ENCODE peak calls at places on chromosomes 2 and 18, in six cellular contexts. L, F, H, I, N and V are unnamed samples.

GRCh38 chr2:105595536-105595935 is 149.2 kb upstream of the NCK2 start:
- DNase-seq in I (no peak), L (no peak), F (no peak), H (no peak), N (peak), V (no peak)

GRCh38 chr2:127565261-127566138 is 30.0 kb downstream of the MYO7B start:
- DNase-seq in I (no peak), F (no peak), H (no peak), L (no peak), N (no peak), V (no peak)

GRCh38 chr18:63058521-63058920 is 261.0 kb downstream of the BCL2 start:
- DNase-seq in N (no peak), I (no peak), L (no peak), H (no peak), F (no peak), V (no peak)

GRCh38 chr18:33923980-33924379 is 300.7 kb downstream of the NOL4 start:
- DNase-seq in F (no peak), L (no peak), I (no peak), N (no peak), H (no peak), V (no peak)

GRCh38 chr2:77156599-77156998 is 365.6 kb downstream of the LRRTM4 start:
- DNase-seq in I (no peak), N (peak), L (no peak), H (no peak), F (no peak), V (no peak)

GRCh38 chr2:32865399-32866068 is 81.2 kb upstream of the LTBP1 start:
- DNase-seq in N (peak), L (no peak), F (no peak), H (peak), I (peak), V (peak)

GRCh38 chr2:82636411-82637020 is 1822.6 kb downstream of the SUCLG1 start:
- DNase-seq in L (no peak), N (no peak), I (no peak), H (no peak), F (no peak), V (no peak)

GRCh38 chr2:118913805-118914645 is 28.0 kb upstream of the MARCO start:
- DNase-seq in L (no peak), I (peak), N (no peak), F (no peak), H (peak), V (no peak)

GRCh38 chr18:9575558-9575957 is 38.8 kb downstream of the PPP4R1 start:
- DNase-seq in I (peak), L (peak), N (peak), H (peak), F (peak), V (peak)

GRCh38 chr2:119430023-119430498 is 1.6 kb upstream of the TMEM37 start:
- DNase-seq in H (no peak), I (no peak), N (no peak), F (no peak), L (no peak), V (no peak)

GRCh38 chr2:39568561-39569006 is 97.1 kb upstream of the TMEM178A start:
- DNase-seq in F (no peak), I (no peak), N (no peak), L (peak), H (no peak), V (peak)

GRCh38 chr2:169131587-169132512 is 62.5 kb downstream of the DHRS9 start:
- DNase-seq in L (peak), N (peak), I (peak), H (peak), F (no peak), V (peak)

GRCh38 chr2:197198890-197199289 is 111.7 kb downstream of the ANKRD44 start:
- DNase-seq in L (no peak), F (no peak), I (no peak), N (peak), H (no peak), V (no peak)

GRCh38 chr2:46878886-46879285 is 36.7 kb downstream of the MCFD2 start:
- DNase-seq in I (no peak), F (peak), N (no peak), L (peak), H (peak), V (peak)

GRCh38 chr2:238450440-238450861 is 23.7 kb downstream of the ASB1 start:
- DNase-seq in I (no peak), L (no peak), N (no peak), F (no peak), H (no peak), V (no peak)

GRCh38 chr18:57915241-57915640 is 112.1 kb upstream of the ATP8B1 start:
- DNase-seq in N (no peak), H (no peak), L (no peak), I (no peak), F (no peak), V (no peak)

GRCh38 chr2:191935247-191935646 is 88.4 kb upstream of the CAVIN2 start:
- DNase-seq in I (no peak), H (no peak), N (no peak), F (no peak), L (no peak), V (no peak)

GRCh38 chr18:77057043-77057442 is 75.5 kb downstream of the MBP start:
- DNase-seq in N (peak), H (no peak), L (no peak), I (no peak), F (no peak), V (no peak)

GRCh38 chr2:73291093-73291460 is 2.3 kb downstream of the EGR4 start:
- DNase-seq in N (peak), F (peak), L (no peak), H (peak), I (no peak), V (peak)

GRCh38 chr18:48845174-48845573 is 105.6 kb downstream of the SMAD7 start:
- DNase-seq in N (no peak), L (no peak), H (no peak), F (no peak), I (no peak), V (no peak)

GRCh38 chr2:134260726-134261125 is 6.9 kb downstream of the MGAT5 start:
- DNase-seq in F (no peak), I (no peak), L (no peak), N (no peak), H (no peak), V (no peak)

GRCh38 chr2:124959582-124959981 is 934.5 kb downstream of the CNTNAP5 start:
- DNase-seq in I (no peak), H (no peak), N (no peak), F (no peak), L (no peak), V (no peak)

GRCh38 chr2:29502452-29502851 is 387.2 kb downstream of the CLIP4 start:
- DNase-seq in I (no peak), L (no peak), F (no peak), H (peak), N (no peak), V (no peak)

GRCh38 chr2:1041012-1041805 is 90.6 kb downstream of the SNTG2 start:
- DNase-seq in H (no peak), I (no peak), N (no peak), F (no peak), L (no peak), V (no peak)

GRCh38 chr2:221435161-221435560 is 136.9 kb downstream of the EPHA4 start:
- DNase-seq in I (no peak), N (no peak), L (no peak), H (no peak), F (no peak), V (no peak)

GRCh38 chr2:191148766-191149165 is 2.0 kb downstream of the STAT4 start:
- DNase-seq in N (no peak), H (no peak), F (no peak), I (no peak), L (no peak), V (no peak)

GRCh38 chr2:233531880-233532458 is 34.6 kb downstream of the USP40 start:
- DNase-seq in N (peak), H (no peak), I (no peak), L (no peak), F (peak), V (no peak)

GRCh38 chr18:10444314-10445006 is 10.0 kb upstream of the APCDD1 start:
- DNase-seq in I (no peak), N (no peak), F (no peak), L (no peak), H (no peak), V (no peak)

GRCh38 chr2:231917280-231918088 is 8.7 kb downstream of the NPPC start:
- DNase-seq in I (no peak), F (no peak), L (no peak), N (no peak), H (no peak), V (no peak)

GRCh38 chr18:56869189-56869777 is 218.1 kb downstream of the WDR7 start:
- DNase-seq in L (peak), H (peak), F (no peak), N (peak), I (peak), V (peak)

DNA sequence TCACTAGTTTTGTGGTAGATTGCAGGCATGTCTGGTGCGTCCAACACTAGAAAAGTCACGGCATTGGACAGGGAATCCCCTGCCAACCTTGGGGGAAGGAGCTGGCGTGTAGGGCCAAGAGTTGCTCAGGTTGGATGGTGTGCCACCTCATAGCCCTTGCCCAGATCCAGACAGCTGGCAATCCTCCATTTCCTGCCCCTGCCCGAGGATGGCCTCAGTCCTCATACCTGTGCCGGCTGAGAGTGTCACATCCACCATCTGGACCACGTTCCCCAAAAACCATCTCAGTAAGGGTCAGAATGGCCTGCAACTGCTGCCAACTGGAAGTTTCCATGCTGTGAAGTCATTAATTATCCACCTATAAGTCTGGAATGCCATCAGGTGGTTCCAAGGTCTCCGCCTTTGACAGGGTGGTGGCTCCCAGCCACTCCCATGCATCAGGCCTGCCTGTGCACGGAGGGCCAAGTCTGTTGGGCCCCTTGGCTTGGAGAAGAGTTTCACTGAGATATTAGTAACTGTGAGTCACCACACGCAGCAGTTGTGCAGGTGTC is 55.0 kb downstream of the IMPA2 start:
- DNase-seq in F (no peak), H (no peak), I (no peak), N (no peak), L (no peak), V (no peak)
- TF ChIP-seq MAX in F (no peak), H (no peak), I (no peak), N (no peak), L (no peak), V (no peak)

DNA sequence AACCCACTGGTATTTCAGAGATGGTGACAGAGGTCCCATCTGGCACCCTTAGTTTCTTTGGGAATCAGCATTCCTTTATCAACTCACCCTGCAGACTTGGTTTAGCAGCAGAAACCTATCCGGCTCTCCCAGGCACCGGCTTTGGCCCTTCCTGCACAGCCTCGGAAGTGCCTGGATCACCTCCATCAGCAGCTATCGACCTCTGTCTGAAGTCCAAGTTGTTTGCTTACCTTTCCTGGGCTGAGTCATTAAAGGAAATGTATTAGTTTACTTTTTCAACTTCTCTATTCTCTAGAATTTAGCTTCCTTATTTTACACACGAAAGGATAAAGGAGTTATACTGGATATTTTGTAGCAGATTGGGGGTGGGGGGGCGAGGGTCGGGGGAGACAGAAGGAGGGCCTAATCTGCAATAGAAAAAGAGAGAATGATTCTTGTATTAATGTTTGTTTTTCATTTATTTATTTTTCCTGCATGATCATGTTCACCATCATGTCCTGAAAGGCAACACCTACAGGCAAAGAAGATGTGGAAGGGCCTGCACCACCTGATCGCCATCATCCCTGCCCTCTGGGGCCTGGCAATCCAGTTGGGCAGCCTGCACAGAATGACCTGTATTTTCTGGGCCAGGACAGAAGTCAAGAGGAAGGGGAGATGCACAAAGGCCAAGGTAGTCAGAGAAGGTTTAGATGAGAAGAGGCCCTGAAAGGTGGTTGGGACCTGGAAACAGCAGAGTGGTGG is 22.1 kb upstream of the MAT2A start:
- DNase-seq in H (peak), I (no peak), L (peak), N (peak), F (no peak), V (peak)
- TF ChIP-seq MAX in H (peak), I (no peak), L (no peak), N (no peak), F (no peak), V (no peak)

GRCh38 chr2:85514323-85514722 is 24.6 kb upstream of the MAT2A start:
- DNase-seq in H (no peak), N (no peak), I (no peak), F (no peak), L (no peak), V (no peak)

GRCh38 chr2:85505551-85506238 is 33.3 kb upstream of the MAT2A start:
- DNase-seq in H (no peak), L (no peak), N (no peak), I (no peak), F (no peak), V (no peak)

GRCh38 chr2:85506768-85507181 is 32.2 kb upstream of the MAT2A start:
- DNase-seq in N (no peak), I (no peak), H (no peak), L (no peak), F (no peak), V (no peak)

DNA sequence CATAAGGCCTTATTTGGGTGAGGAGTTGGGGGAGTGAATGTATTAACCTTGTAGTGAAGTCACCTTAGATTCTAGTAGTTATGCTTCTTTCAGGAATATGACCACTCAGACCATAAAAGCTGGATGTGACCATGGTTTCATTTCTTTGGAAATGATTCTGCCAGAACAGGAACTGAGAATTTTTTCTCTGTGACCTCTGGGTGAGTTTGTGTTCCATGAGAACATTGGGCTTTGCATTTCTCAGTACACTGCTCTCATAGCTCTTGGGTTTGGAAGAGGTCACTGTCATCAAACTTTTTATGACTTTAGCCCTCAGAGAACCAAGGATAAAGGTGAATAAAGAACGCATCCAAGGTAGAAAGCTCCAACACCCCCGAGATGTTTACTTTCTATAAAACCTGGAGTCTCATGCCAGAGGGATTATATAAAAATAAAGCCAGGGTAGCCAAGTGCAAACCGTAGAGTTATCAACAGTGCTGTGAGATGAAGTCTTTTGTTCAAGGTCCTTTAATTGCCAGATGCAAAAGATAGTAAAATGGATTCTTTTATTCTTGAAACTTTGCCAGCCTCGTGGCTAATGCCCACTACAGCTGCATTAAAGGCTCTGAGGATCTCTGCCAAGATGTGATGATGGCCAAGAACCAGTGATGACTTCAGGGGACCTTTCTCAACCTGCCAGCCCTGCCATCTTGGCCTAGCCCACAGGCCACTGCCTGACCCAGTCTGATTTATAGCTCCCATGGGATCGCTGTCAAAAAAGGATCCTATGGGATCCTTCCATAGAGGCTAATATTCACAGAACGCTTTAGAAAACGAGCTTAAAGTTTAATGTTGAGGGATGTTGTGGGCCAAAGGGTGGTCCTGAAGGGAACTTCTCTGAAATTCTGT is 27.7 kb upstream of the MAT2A start:
- DNase-seq in N (no peak), L (no peak), H (no peak), F (no peak), I (no peak), V (peak)
- TF ChIP-seq MAX in N (no peak), L (no peak), H (no peak), F (no peak), I (no peak), V (no peak)

GRCh38 chr2:181962142-181962541 is 23.5 kb upstream of the PPP1R1C start:
- DNase-seq in L (no peak), H (no peak), F (no peak), N (no peak), I (no peak), V (no peak)
- TF ChIP-seq MAX in L (no peak), H (no peak), F (no peak), N (no peak), I (no peak), V (no peak)

GRCh38 chr2:66849128-66849527 is 414.2 kb downstream of the MEIS1 start:
- DNase-seq in L (no peak), N (no peak), F (no peak), H (no peak), I (no peak), V (no peak)
- TF ChIP-seq MAX in L (no peak), N (no peak), F (no peak), H (no peak), I (no peak), V (no peak)

DNA sequence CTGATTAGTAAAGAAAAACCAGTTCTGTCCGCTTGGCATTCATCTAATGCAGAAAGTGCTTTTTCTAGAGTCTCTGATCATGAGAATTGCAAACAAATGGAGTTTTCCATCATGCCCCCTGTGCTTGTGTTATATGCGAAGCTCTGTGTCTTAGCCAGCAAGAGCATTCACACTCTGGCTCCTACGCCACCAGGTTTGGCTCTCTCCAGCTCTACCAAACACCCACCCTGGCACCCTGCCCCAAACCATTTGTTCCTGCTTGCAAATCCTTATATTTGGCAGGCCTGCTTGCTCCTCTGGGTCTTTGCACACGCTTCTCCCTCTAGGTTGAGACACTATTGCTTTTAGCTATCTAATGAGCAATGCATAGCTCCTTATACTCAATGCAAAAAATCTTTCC is 204.1 kb upstream of the CYRIA start:
- DNase-seq in F (no peak), I (no peak), L (no peak), N (no peak), H (no peak), V (no peak)
- TF ChIP-seq MAX in F (no peak), I (no peak), L (no peak), N (no peak), H (no peak), V (no peak)

GRCh38 chr2:145116834-145117233 is 596.9 kb upstream of the ZEB2 start:
- DNase-seq in I (no peak), N (no peak), H (no peak), L (no peak), F (no peak), V (no peak)
- TF ChIP-seq MAX in I (no peak), N (no peak), H (no peak), L (no peak), F (no peak), V (no peak)

GRCh38 chr18:27616324-27616723 is 431.2 kb upstream of the CHST9 start:
- DNase-seq in H (no peak), I (no peak), L (no peak), N (no peak), F (no peak), V (no peak)

GRCh38 chr18:27621236-27621890 is 436.3 kb upstream of the CHST9 start:
- DNase-seq in L (no peak), F (no peak), H (no peak), N (no peak), I (no peak), V (no peak)

GRCh38 chr18:27615345-27615844 is 430.3 kb upstream of the CHST9 start:
- DNase-seq in F (no peak), L (no peak), H (no peak), I (no peak), N (no peak), V (no peak)

GRCh38 chr18:27619906-27620305 is 434.8 kb upstream of the CHST9 start:
- DNase-seq in N (no peak), F (no peak), L (no peak), I (no peak), H (no peak), V (no peak)

DNA sequence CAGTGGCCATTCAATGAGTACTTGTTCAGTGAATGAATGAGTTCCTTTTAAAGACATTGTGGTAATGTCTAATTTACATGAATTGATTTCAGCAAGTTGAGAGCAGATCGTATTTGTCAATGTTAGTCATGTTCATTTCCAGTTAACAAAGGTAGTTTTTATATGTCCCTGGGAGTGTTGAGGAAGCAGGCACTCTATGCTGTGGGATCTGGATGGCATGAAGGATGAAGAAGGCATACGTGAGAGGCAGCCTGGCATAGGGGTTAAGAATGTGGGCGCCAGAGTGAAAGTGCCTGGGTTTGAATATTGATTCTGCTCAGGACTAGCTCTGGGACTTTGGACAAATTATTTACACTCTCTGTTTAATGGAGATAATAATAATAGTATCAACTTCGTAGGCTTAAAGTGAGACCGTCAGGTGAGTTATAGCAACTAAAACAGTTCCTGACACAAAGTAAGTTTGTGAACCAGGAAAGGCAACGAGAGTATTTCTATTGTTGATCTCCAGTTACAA is 434.2 kb upstream of the CHST9 start:
- DNase-seq in L (no peak), H (no peak), I (no peak), F (no peak), N (no peak), V (no peak)
- TF ChIP-seq MAX in L (no peak), H (no peak), I (no peak), F (no peak), N (no peak), V (no peak)